ENCODE peak calls at places on chromosomes 2 and 18, in five cellular contexts. One of them, this sample, is unnamed.
A peak's percentile ranks its signal among the peaks of the same experiment; 100 is the strongest.

GRCh38 chr2:134142903-134143302 is 111.0 kb upstream of the MGAT5 start:
- DNase-seq in H1: no peak
- DNase-seq in HCT116: no peak
- DNase-seq in lower lobe of right lung: no peak
- DNase-seq in BE2C: no peak
- DNase-seq in this sample: no peak

GRCh38 chr2:172429351-172429968 is 2.1 kb downstream of the ITGA6 start:
- DNase-seq in H1: no peak
- DNase-seq in lower lobe of right lung: no peak
- DNase-seq in BE2C: no peak
- DNase-seq in HCT116: no peak
- DNase-seq in this sample: no peak

GRCh38 chr2:73451263-73451972 is 65.8 kb downstream of the ALMS1 start:
- DNase-seq in BE2C: no peak
- DNase-seq in H1: no peak
- DNase-seq in lower lobe of right lung: no peak
- DNase-seq in HCT116: no peak
- DNase-seq in this sample: no peak

GRCh38 chr18:48034651-48035555 is 104.4 kb upstream of the SMAD2 start:
- DNase-seq in H1: no peak
- DNase-seq in BE2C: peak; percentile 72
- DNase-seq in lower lobe of right lung: no peak
- DNase-seq in HCT116: no peak
- DNase-seq in this sample: no peak

GRCh38 chr2:73938761-73939352 is 12.2 kb downstream of the DGUOK start:
- DNase-seq in HCT116: no peak
- DNase-seq in lower lobe of right lung: no peak
- DNase-seq in H1: no peak
- DNase-seq in BE2C: no peak
- DNase-seq in this sample: no peak

GRCh38 chr2:232466221-232466620 is 10.3 kb downstream of the ALPI start:
- DNase-seq in HCT116: no peak
- DNase-seq in H1: no peak
- DNase-seq in BE2C: no peak
- DNase-seq in lower lobe of right lung: no peak
- DNase-seq in this sample: no peak

GRCh38 chr2:222452422-222452950 is 28.1 kb downstream of the SGPP2 start:
- DNase-seq in lower lobe of right lung: no peak
- DNase-seq in HCT116: no peak
- DNase-seq in BE2C: no peak
- DNase-seq in H1: no peak
- DNase-seq in this sample: no peak

GRCh38 chr2:109381327-109381820 is 232.4 kb downstream of the SEPTIN10 start:
- DNase-seq in H1: no peak
- DNase-seq in BE2C: no peak
- DNase-seq in HCT116: no peak
- DNase-seq in lower lobe of right lung: no peak
- DNase-seq in this sample: no peak

GRCh38 chr18:11121426-11121825 is 27.9 kb downstream of the PIEZO2 start:
- DNase-seq in HCT116: no peak
- DNase-seq in BE2C: no peak
- DNase-seq in H1: no peak
- DNase-seq in lower lobe of right lung: no peak
- DNase-seq in this sample: no peak

GRCh38 chr2:219566640-219567039 is 4.7 kb downstream of the OBSL1 start:
- DNase-seq in H1: no peak
- DNase-seq in lower lobe of right lung: no peak
- DNase-seq in HCT116: no peak
- DNase-seq in BE2C: no peak
- DNase-seq in this sample: no peak

GRCh38 chr2:86335865-86336321 is 1.5 kb downstream of the REEP1 start:
- DNase-seq in lower lobe of right lung: no peak
- DNase-seq in HCT116: no peak
- DNase-seq in H1: no peak
- DNase-seq in BE2C: no peak
- DNase-seq in this sample: no peak

GRCh38 chr2:86330015-86330414 is 7.4 kb downstream of the REEP1 start:
- DNase-seq in H1: no peak
- DNase-seq in BE2C: no peak
- DNase-seq in lower lobe of right lung: no peak
- DNase-seq in HCT116: no peak
- DNase-seq in this sample: no peak

GRCh38 chr2:86333378-86333777 is 4.0 kb downstream of the REEP1 start:
- DNase-seq in BE2C: no peak
- DNase-seq in lower lobe of right lung: no peak
- DNase-seq in HCT116: no peak
- DNase-seq in H1: no peak
- DNase-seq in this sample: no peak

GRCh38 chr2:86332654-86333053 is 4.8 kb downstream of the REEP1 start:
- DNase-seq in BE2C: no peak
- DNase-seq in lower lobe of right lung: no peak
- DNase-seq in H1: no peak
- DNase-seq in HCT116: no peak
- DNase-seq in this sample: no peak

GRCh38 chr2:86331391-86331790 is 6.0 kb downstream of the REEP1 start:
- DNase-seq in BE2C: no peak
- DNase-seq in lower lobe of right lung: no peak
- DNase-seq in HCT116: no peak
- DNase-seq in H1: no peak
- DNase-seq in this sample: no peak
- H3K4me1 ChIP-seq in BE2C: no peaks in the 10 kb centered on the region
- H3K4me1 ChIP-seq in lower lobe of right lung: peaks cover 7% of the 10 kb centered on the region
- H3K4me1 ChIP-seq in HCT116: peaks cover 3% of the 10 kb centered on the region
- H3K4me1 ChIP-seq in H1: peaks cover 3% of the 10 kb centered on the region
- H3K4me1 ChIP-seq in this sample: no peaks in the 10 kb centered on the region

GRCh38 chr2:183809404-183809803 is 685.2 kb downstream of the NUP35 start:
- DNase-seq in lower lobe of right lung: no peak
- DNase-seq in H1: no peak
- DNase-seq in HCT116: no peak
- DNase-seq in BE2C: no peak
- DNase-seq in this sample: no peak

GRCh38 chr2:183807870-183808269 is 683.6 kb downstream of the NUP35 start:
- DNase-seq in H1: no peak
- DNase-seq in HCT116: no peak
- DNase-seq in lower lobe of right lung: no peak
- DNase-seq in BE2C: no peak
- DNase-seq in this sample: no peak

GRCh38 chr2:183812091-183812490 is 687.8 kb downstream of the NUP35 start:
- DNase-seq in HCT116: no peak
- DNase-seq in BE2C: no peak
- DNase-seq in lower lobe of right lung: no peak
- DNase-seq in H1: no peak
- DNase-seq in this sample: no peak

DNA sequence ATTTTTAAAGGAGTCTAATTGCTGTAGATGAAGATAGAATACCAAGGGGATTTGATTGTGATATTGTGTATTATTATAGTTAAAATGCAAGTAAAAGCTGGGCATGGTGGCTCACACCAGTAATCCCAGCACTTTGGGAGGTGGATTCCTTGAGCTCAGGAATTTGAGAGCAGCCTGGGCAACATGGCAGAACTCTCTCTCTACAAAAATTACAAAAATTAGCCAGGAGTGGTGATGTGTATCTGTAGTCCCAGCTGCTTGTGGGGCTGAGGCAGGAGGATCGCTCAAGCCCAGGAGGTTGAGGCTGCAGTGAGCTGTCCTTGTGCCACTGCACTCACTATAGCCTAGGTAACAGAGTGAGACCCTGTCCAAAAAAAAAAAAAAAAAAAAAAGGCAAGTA is 687.0 kb downstream of the NUP35 start:
- DNase-seq in lower lobe of right lung: no peak
- DNase-seq in HCT116: no peak
- DNase-seq in H1: no peak
- DNase-seq in BE2C: no peak
- DNase-seq in this sample: no peak
- H3K9me3 ChIP-seq in lower lobe of right lung: no peaks in the 10 kb centered on the region
- H3K9me3 ChIP-seq in HCT116: no peaks in the 10 kb centered on the region
- H3K9me3 ChIP-seq in H1: no peaks in the 10 kb centered on the region
- H3K9me3 ChIP-seq in BE2C: no peaks in the 10 kb centered on the region
- H3K9me3 ChIP-seq in this sample: no peaks in the 10 kb centered on the region

GRCh38 chr2:159071190-159071915 is 102.9 kb downstream of the TANC1 start:
- DNase-seq in lower lobe of right lung: no peak
- DNase-seq in HCT116: no peak
- DNase-seq in BE2C: no peak
- DNase-seq in H1: no peak
- DNase-seq in this sample: no peak

GRCh38 chr2:159070235-159070634 is 101.8 kb downstream of the TANC1 start:
- DNase-seq in lower lobe of right lung: no peak
- DNase-seq in HCT116: no peak
- DNase-seq in H1: no peak
- DNase-seq in BE2C: no peak
- DNase-seq in this sample: no peak

GRCh38 chr2:159065891-159066290 is 97.5 kb downstream of the TANC1 start:
- DNase-seq in HCT116: no peak
- DNase-seq in BE2C: no peak
- DNase-seq in lower lobe of right lung: no peak
- DNase-seq in H1: no peak
- DNase-seq in this sample: no peak

GRCh38 chr2:159066541-159067156 is 98.2 kb downstream of the TANC1 start:
- DNase-seq in HCT116: no peak
- DNase-seq in BE2C: no peak
- DNase-seq in H1: no peak
- DNase-seq in lower lobe of right lung: no peak
- DNase-seq in this sample: no peak

GRCh38 chr2:159069229-159069628 is 100.8 kb downstream of the TANC1 start:
- DNase-seq in lower lobe of right lung: no peak
- DNase-seq in H1: no peak
- DNase-seq in HCT116: no peak
- DNase-seq in BE2C: no peak
- DNase-seq in this sample: no peak
- H3K4me1 ChIP-seq in lower lobe of right lung: peaks cover 19% of the 10 kb centered on the region
- H3K4me1 ChIP-seq in H1: peaks cover 7% of the 10 kb centered on the region
- H3K4me1 ChIP-seq in HCT116: peaks cover 22% of the 10 kb centered on the region
- H3K4me1 ChIP-seq in BE2C: no peaks in the 10 kb centered on the region
- H3K4me1 ChIP-seq in this sample: peaks cover 17% of the 10 kb centered on the region

GRCh38 chr2:240530181-240530580 is 27.6 kb downstream of the ANKMY1 start:
- DNase-seq in lower lobe of right lung: no peak
- DNase-seq in H1: no peak
- DNase-seq in BE2C: no peak
- DNase-seq in HCT116: no peak
- DNase-seq in this sample: no peak

GRCh38 chr2:240527153-240527750 is 30.5 kb downstream of the ANKMY1 start:
- DNase-seq in H1: no peak
- DNase-seq in HCT116: no peak
- DNase-seq in lower lobe of right lung: no peak
- DNase-seq in BE2C: no peak
- DNase-seq in this sample: no peak

GRCh38 chr2:240526521-240526920 is 31.3 kb downstream of the ANKMY1 start:
- DNase-seq in lower lobe of right lung: no peak
- DNase-seq in BE2C: no peak
- DNase-seq in HCT116: no peak
- DNase-seq in H1: no peak
- DNase-seq in this sample: no peak

GRCh38 chr2:240529344-240529999 is 28.3 kb downstream of the ANKMY1 start:
- DNase-seq in lower lobe of right lung: no peak
- DNase-seq in BE2C: no peak
- DNase-seq in HCT116: no peak
- DNase-seq in H1: no peak
- DNase-seq in this sample: no peak

DNA sequence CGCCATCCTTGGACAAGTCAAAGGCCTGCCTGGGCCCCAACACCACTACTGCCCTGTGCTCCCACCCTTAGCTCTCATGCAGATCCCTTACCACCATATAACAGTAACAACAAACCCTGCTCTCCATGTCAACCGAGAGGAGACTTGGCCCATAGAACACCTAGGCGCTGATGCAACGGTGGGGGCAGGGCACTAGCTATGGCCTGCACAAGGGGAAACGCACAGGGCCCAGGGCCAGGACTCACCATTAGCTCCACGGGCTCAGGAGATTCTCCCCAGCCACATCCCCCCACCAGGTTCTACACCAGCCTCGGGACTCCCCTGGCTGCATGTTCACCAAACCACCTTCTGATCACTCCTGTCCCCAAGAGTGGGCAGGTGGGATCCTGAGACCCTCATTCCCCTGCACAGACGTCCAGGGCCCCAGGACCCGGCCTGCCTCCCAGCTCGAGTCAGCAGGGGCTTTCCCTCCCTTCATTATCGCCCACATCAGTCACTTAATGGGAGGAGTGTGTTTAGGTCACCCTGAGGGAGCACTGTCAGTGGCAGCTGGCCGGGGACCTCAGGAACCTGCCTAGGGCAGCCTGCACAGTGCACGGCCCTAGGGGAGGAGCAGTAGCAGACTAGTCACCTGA is 29.3 kb downstream of the ANKMY1 start:
- DNase-seq in lower lobe of right lung: no peak
- DNase-seq in BE2C: no peak
- DNase-seq in HCT116: no peak
- DNase-seq in H1: no peak
- DNase-seq in this sample: no peak
- H3K9me3 ChIP-seq in lower lobe of right lung: peaks cover 20% of the 10 kb centered on the region
- H3K9me3 ChIP-seq in BE2C: peaks cover 6% of the 10 kb centered on the region
- H3K9me3 ChIP-seq in HCT116: peaks cover 31% of the 10 kb centered on the region
- H3K9me3 ChIP-seq in H1: peaks cover 65% of the 10 kb centered on the region
- H3K9me3 ChIP-seq in this sample: no peaks in the 10 kb centered on the region

GRCh38 chr2:177639262-177639914 is 246.8 kb downstream of the AGPS start:
- DNase-seq in HCT116: no peak
- DNase-seq in BE2C: no peak
- DNase-seq in H1: no peak
- DNase-seq in lower lobe of right lung: no peak
- DNase-seq in this sample: no peak

GRCh38 chr2:177636672-177637071 is 244.1 kb downstream of the AGPS start:
- DNase-seq in H1: no peak
- DNase-seq in BE2C: no peak
- DNase-seq in HCT116: no peak
- DNase-seq in lower lobe of right lung: no peak
- DNase-seq in this sample: no peak

GRCh38 chr2:177641321-177641720 is 248.7 kb downstream of the AGPS start:
- DNase-seq in lower lobe of right lung: no peak
- DNase-seq in HCT116: no peak
- DNase-seq in BE2C: no peak
- DNase-seq in H1: no peak
- DNase-seq in this sample: no peak

GRCh38 chr2:177644838-177645237 is 252.3 kb downstream of the AGPS start:
- DNase-seq in lower lobe of right lung: no peak
- DNase-seq in BE2C: no peak
- DNase-seq in H1: no peak
- DNase-seq in HCT116: no peak
- DNase-seq in this sample: no peak

DNA sequence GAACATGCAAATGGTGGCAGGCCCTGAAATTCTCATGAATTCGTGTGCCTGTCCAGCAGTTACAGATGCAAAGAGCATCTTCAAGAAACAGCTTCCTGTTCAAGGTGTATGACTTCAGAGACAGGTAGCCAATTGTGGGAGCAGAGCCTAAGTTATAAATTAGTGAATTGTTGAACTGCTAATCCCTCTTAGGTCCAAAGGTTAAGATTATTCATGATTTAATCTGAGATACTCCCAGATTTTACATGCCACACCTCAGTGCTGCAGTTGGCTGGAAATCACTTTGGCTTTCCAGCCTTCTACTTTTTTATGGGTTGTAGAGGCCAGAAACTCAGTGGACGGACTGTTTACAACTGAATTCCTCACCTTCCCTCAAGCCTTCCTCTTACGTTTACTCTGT is 247.8 kb downstream of the AGPS start:
- DNase-seq in lower lobe of right lung: no peak
- DNase-seq in H1: no peak
- DNase-seq in HCT116: no peak
- DNase-seq in BE2C: no peak
- DNase-seq in this sample: no peak
- H3K4me1 ChIP-seq in lower lobe of right lung: no peaks in the 10 kb centered on the region
- H3K4me1 ChIP-seq in H1: no peaks in the 10 kb centered on the region
- H3K4me1 ChIP-seq in HCT116: no peaks in the 10 kb centered on the region
- H3K4me1 ChIP-seq in BE2C: no peaks in the 10 kb centered on the region
- H3K4me1 ChIP-seq in this sample: peaks cover 4% of the 10 kb centered on the region